ENCODE peak calls at places on chromosomes 6 and 20, in five cellular contexts. D, Q, S, U and W are unnamed samples.

GRCh38 chr6:158799051-158799792 is 19.9 kb downstream of the EZR start:
- DNase-seq in D (peak; percentile 94), Q (peak; percentile 83), S (no peak), U (no peak), W (peak; percentile 83)

GRCh38 chr6:52523363-52524207 is 53.3 kb downstream of the TRAM2 start:
- DNase-seq in D (no peak), Q (no peak), S (no peak), U (no peak), W (no peak)

GRCh38 chr20:32091888-32092346 is 17.6 kb upstream of the TM9SF4 start:
- DNase-seq in D (peak; percentile 74), Q (peak; percentile 76), S (peak; percentile 56), U (peak; percentile 58), W (peak; percentile 79)

GRCh38 chr6:3205913-3206312 is 21.5 kb downstream of the TUBB2B start:
- DNase-seq in D (peak; percentile 94), Q (no peak), S (no peak), U (no peak), W (peak; percentile 89)

GRCh38 chr20:57996936-57997629 is 231.4 kb downstream of the ANKRD60 start:
- DNase-seq in D (peak; percentile 91), Q (no peak), S (no peak), U (no peak), W (peak; percentile 75)

GRCh38 chr20:11170025-11170424 is 496.2 kb upstream of the JAG1 start:
- DNase-seq in D (no peak), Q (no peak), S (no peak), U (no peak), W (no peak)

GRCh38 chr20:22213271-22213670 is 371.1 kb downstream of the FOXA2 start:
- DNase-seq in D (no peak), Q (no peak), S (no peak), U (no peak), W (no peak)

GRCh38 chr6:38378801-38379200 is 260.9 kb downstream of the BTBD9 start:
- DNase-seq in D (peak; percentile 36), Q (no peak), S (no peak), U (no peak), W (no peak)

GRCh38 chr6:22325481-22325880 is 28.6 kb upstream of the PRL start:
- DNase-seq in D (no peak), Q (no peak), S (no peak), U (no peak), W (no peak)

GRCh38 chr20:17636523-17637412 is 45.3 kb downstream of the RRBP1 start:
- DNase-seq in D (no peak), Q (no peak), S (no peak), U (no peak), W (no peak)

GRCh38 chr20:40955326-40955725 is 73.3 kb upstream of the TOP1 start:
- DNase-seq in D (no peak), Q (no peak), S (no peak), U (no peak), W (no peak)